ENCODE peak calls at places on chromosomes 16 and 17, in five cellular contexts. N is T follicular helper cell; G is EL; H is activated T-cell treated with anti-CD3 and anti-CD28 coated beads, Interleukin-2, amount 50 U/mL, for 72 hours; U is T1000. S is an unnamed sample.

GRCh38 chr17:82158825-82159224 is 53.8 kb downstream of the CCDC57 start:
- DNase-seq in U (no peak), G (no peak), N (no peak), H (no peak), S (no peak)

GRCh38 chr17:50934161-50934560 is 68.0 kb upstream of the TOB1 start:
- DNase-seq in N (no peak), H (no peak), U (no peak), G (no peak), S (no peak)

GRCh38 chr17:80826955-80827645 is 164.5 kb upstream of the CHMP6 start:
- DNase-seq in U (peak; percentile 90), G (peak; percentile 98), H (peak; percentile 57), N (no peak), S (no peak)

GRCh38 chr17:79888811-79889634 is 49.8 kb upstream of the CBX4 start:
- DNase-seq in N (no peak), U (no peak), G (no peak), H (no peak), S (no peak)

GRCh38 chr17:66667491-66668030 is 167.4 kb upstream of the CACNG5 start:
- DNase-seq in N (peak; percentile 40), U (no peak), H (peak; percentile 85), G (no peak), S (peak; percentile 36)

GRCh38 chr16:71895679-71896385 is 501 bp downstream of the IST1 start:
- DNase-seq in N (peak; percentile 14), G (peak; percentile 46), U (no peak), H (no peak), S (peak; percentile 50)

GRCh38 chr17:732788-733720 is 658 bp downstream of the TLCD3A start:
- DNase-seq in U (no peak), G (peak; percentile 62), H (peak; percentile 58), N (no peak), S (peak; percentile 61)

GRCh38 chr16:88061346-88062110 is 110.3 kb downstream of the BANP start:
- DNase-seq in G (no peak), N (no peak), U (no peak), H (no peak), S (no peak)